ENCODE peak calls at places on chromosomes 13 and 19, in six cellular contexts. One of them, this sample, is unnamed.

GRCh38 chr13:91722267-91722884 is 324.0 kb downstream of the GPC5 start:
- DNase-seq in hepatocyte: peak; percentile 52
- DNase-seq in tibial artery: no peak
- DNase-seq in A673: peak; percentile 48
- DNase-seq in AG04449: no peak
- DNase-seq in AG10803: no peak
- DNase-seq in this sample: no peak

GRCh38 chr19:16594131-16594586 is 21.9 kb upstream of the SLC35E1 start:
- DNase-seq in hepatocyte: no peak
- DNase-seq in tibial artery: no peak
- DNase-seq in A673: no peak
- DNase-seq in AG04449: no peak
- DNase-seq in AG10803: no peak
- DNase-seq in this sample: no peak

GRCh38 chr13:65783383-65783782 is 1446.8 kb downstream of the PCDH9 start:
- DNase-seq in hepatocyte: no peak
- DNase-seq in tibial artery: no peak
- DNase-seq in A673: no peak
- DNase-seq in AG04449: no peak
- DNase-seq in AG10803: no peak
- DNase-seq in this sample: no peak

GRCh38 chr13:50584856-50585580 is 258.5 kb downstream of the DLEU7 start:
- DNase-seq in hepatocyte: no peak
- DNase-seq in tibial artery: no peak
- DNase-seq in A673: peak; percentile 63
- DNase-seq in AG04449: no peak
- DNase-seq in AG10803: no peak
- DNase-seq in this sample: no peak

GRCh38 chr13:77213644-77214043 is 113.2 kb downstream of the MYCBP2 start:
- DNase-seq in hepatocyte: no peak
- DNase-seq in tibial artery: no peak
- DNase-seq in A673: no peak
- DNase-seq in AG04449: no peak
- DNase-seq in AG10803: no peak
- DNase-seq in this sample: no peak

GRCh38 chr19:33621811-33622504 is at the start of gene CHST8:
- DNase-seq in hepatocyte: peak; percentile 61
- DNase-seq in tibial artery: no peak
- DNase-seq in A673: peak; percentile 72
- DNase-seq in AG04449: no peak
- DNase-seq in AG10803: peak; percentile 20
- DNase-seq in this sample: no peak

GRCh38 chr19:48444129-48444932 is 1.5 kb upstream of the GRWD1 start:
- DNase-seq in hepatocyte: no peak
- DNase-seq in tibial artery: no peak
- DNase-seq in A673: no peak
- DNase-seq in AG04449: no peak
- DNase-seq in AG10803: no peak
- DNase-seq in this sample: no peak

GRCh38 chr19:38667552-38668205 is 20.2 kb downstream of the ACTN4 start:
- DNase-seq in hepatocyte: peak; percentile 63
- DNase-seq in tibial artery: no peak
- DNase-seq in A673: peak; percentile 54
- DNase-seq in AG04449: no peak
- DNase-seq in AG10803: peak; percentile 73
- DNase-seq in this sample: no peak

GRCh38 chr13:112245959-112246358 is 130.2 kb upstream of the SPACA7 start:
- DNase-seq in hepatocyte: no peak
- DNase-seq in tibial artery: no peak
- DNase-seq in A673: no peak
- DNase-seq in AG04449: no peak
- DNase-seq in AG10803: no peak
- DNase-seq in this sample: no peak

DNA sequence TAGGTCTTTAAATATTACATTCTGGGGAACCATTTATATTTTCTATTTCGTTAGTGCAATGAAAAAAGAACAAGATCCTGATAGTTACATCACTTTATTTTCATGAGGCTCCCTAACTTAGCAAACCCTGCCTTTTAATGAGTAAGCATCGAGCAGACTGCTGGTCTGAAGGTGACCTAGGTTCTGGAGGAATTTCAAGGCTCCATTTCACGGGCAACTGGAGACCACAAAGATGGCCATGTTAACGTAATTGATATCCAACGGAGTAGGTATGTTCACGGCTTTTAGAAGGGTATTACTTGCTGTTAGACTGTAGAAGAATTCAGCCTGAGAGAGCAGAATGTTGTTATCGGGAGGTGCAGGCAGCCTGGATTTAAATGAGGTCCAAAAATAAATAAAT is 1597.6 kb downstream of the EFNB2 start:
- DNase-seq in hepatocyte: no peak
- DNase-seq in tibial artery: no peak
- DNase-seq in A673: no peak
- DNase-seq in AG04449: no peak
- DNase-seq in AG10803: no peak
- DNase-seq in this sample: no peak
- TF ChIP-seq CTCF in hepatocyte: no peak
- TF ChIP-seq CTCF in tibial artery: no peak
- TF ChIP-seq CTCF in A673: no peak
- TF ChIP-seq CTCF in AG04449: no peak
- TF ChIP-seq CTCF in AG10803: no peak
- TF ChIP-seq CTCF in this sample: no peak

GRCh38 chr19:43640424-43640757 is 741 bp upstream of the CADM4 start:
- DNase-seq in hepatocyte: no peak
- DNase-seq in tibial artery: no peak
- DNase-seq in A673: no peak
- DNase-seq in AG04449: no peak
- DNase-seq in AG10803: no peak
- DNase-seq in this sample: no peak
- H3K4me3 ChIP-seq in hepatocyte: no peak overlapping the region
- H3K4me3 ChIP-seq in tibial artery: peak overlapping the region; percentile 50
- H3K4me3 ChIP-seq in A673: peak overlapping the region; percentile 67
- H3K4me3 ChIP-seq in AG04449: peak overlapping the region; percentile 58
- H3K4me3 ChIP-seq in AG10803: peak overlapping the region; percentile 59
- H3K4me3 ChIP-seq in this sample: peak overlapping the region; percentile 41

GRCh38 chr19:6313398-6313969 is 19.9 kb downstream of the ACER1 start:
- DNase-seq in hepatocyte: no peak
- DNase-seq in tibial artery: no peak
- DNase-seq in A673: no peak
- DNase-seq in AG04449: no peak
- DNase-seq in AG10803: no peak
- DNase-seq in this sample: no peak

GRCh38 chr19:6312018-6312417 is 21.4 kb downstream of the ACER1 start:
- DNase-seq in hepatocyte: no peak
- DNase-seq in tibial artery: no peak
- DNase-seq in A673: no peak
- DNase-seq in AG04449: no peak
- DNase-seq in AG10803: no peak
- DNase-seq in this sample: no peak
- TF ChIP-seq CTCF in hepatocyte: no peak
- TF ChIP-seq CTCF in tibial artery: no peak
- TF ChIP-seq CTCF in A673: no peak
- TF ChIP-seq CTCF in AG04449: no peak
- TF ChIP-seq CTCF in AG10803: no peak
- TF ChIP-seq CTCF in this sample: peak; percentile 7

GRCh38 chr13:69044629-69045028 is 1063.0 kb upstream of the ATXN8OS start:
- DNase-seq in hepatocyte: no peak
- DNase-seq in tibial artery: no peak
- DNase-seq in A673: no peak
- DNase-seq in AG04449: no peak
- DNase-seq in AG10803: no peak
- DNase-seq in this sample: no peak
- H3K4me3 ChIP-seq in hepatocyte: no peak overlapping the region
- H3K4me3 ChIP-seq in tibial artery: no peak overlapping the region
- H3K4me3 ChIP-seq in A673: no peak overlapping the region
- H3K4me3 ChIP-seq in AG04449: no peak overlapping the region
- H3K4me3 ChIP-seq in AG10803: no peak overlapping the region
- H3K4me3 ChIP-seq in this sample: no peak overlapping the region

GRCh38 chr19:49912965-49913685 is 15.9 kb upstream of the ATF5 start:
- DNase-seq in hepatocyte: peak; percentile 59
- DNase-seq in tibial artery: no peak
- DNase-seq in A673: no peak
- DNase-seq in AG04449: no peak
- DNase-seq in AG10803: no peak
- DNase-seq in this sample: no peak
- TF ChIP-seq CTCF in hepatocyte: peak; percentile 29
- TF ChIP-seq CTCF in tibial artery: no peak
- TF ChIP-seq CTCF in A673: peak; percentile 50
- TF ChIP-seq CTCF in AG04449: no peak
- TF ChIP-seq CTCF in AG10803: no peak
- TF ChIP-seq CTCF in this sample: no peak

DNA sequence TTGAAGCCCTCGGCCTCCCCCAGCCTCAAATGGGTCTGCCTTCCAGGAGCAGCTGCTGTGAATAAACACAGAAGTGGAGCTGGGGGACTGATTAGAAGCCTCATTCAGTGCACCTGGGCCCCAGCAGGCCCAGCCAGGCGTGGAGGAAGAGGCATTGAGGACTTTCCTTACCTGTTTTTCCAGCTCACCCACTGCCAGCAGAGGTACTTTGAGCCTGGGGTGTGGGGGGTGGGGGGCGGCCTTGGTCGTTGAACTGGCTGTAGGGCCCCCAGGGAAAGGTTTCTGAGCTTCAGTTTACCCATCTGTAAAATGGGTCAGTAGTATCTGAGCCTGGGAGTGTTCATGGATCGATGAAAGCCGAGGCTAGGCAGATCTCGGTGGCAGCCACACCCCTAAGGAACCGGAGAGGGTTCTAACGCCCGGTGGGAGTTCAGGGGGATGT is 1.5 kb downstream of the CERS4 start:
- DNase-seq in hepatocyte: peak; percentile 32
- DNase-seq in tibial artery: no peak
- DNase-seq in A673: no peak
- DNase-seq in AG04449: no peak
- DNase-seq in AG10803: no peak
- DNase-seq in this sample: no peak
- H3K4me3 ChIP-seq in hepatocyte: peak overlapping the region; percentile 89
- H3K4me3 ChIP-seq in tibial artery: no peak overlapping the region
- H3K4me3 ChIP-seq in A673: no peak overlapping the region
- H3K4me3 ChIP-seq in AG04449: no peak overlapping the region
- H3K4me3 ChIP-seq in AG10803: no peak overlapping the region
- H3K4me3 ChIP-seq in this sample: no peak overlapping the region

GRCh38 chr19:36973021-36973843 is 57.1 kb downstream of the ZNF568 start:
- DNase-seq in hepatocyte: no peak
- DNase-seq in tibial artery: peak; percentile 91
- DNase-seq in A673: peak; percentile 43
- DNase-seq in AG04449: no peak
- DNase-seq in AG10803: peak; percentile 69
- DNase-seq in this sample: peak; percentile 2
- TF ChIP-seq CTCF in hepatocyte: no peak
- TF ChIP-seq CTCF in tibial artery: peak; percentile 87
- TF ChIP-seq CTCF in A673: peak; percentile 53
- TF ChIP-seq CTCF in AG04449: peak; percentile 91
- TF ChIP-seq CTCF in AG10803: peak; percentile 72
- TF ChIP-seq CTCF in this sample: peak; percentile 61

GRCh38 chr13:41017744-41018582 is 1.2 kb downstream of the ELF1 start:
- DNase-seq in hepatocyte: no peak
- DNase-seq in tibial artery: no peak
- DNase-seq in A673: no peak
- DNase-seq in AG04449: no peak
- DNase-seq in AG10803: no peak
- DNase-seq in this sample: no peak
- H3K4me3 ChIP-seq in hepatocyte: peak overlapping the region; percentile 35
- H3K4me3 ChIP-seq in tibial artery: peak overlapping the region; percentile 15
- H3K4me3 ChIP-seq in A673: no peak overlapping the region
- H3K4me3 ChIP-seq in AG04449: no peak overlapping the region
- H3K4me3 ChIP-seq in AG10803: no peak overlapping the region
- H3K4me3 ChIP-seq in this sample: peak overlapping the region; percentile 39

DNA sequence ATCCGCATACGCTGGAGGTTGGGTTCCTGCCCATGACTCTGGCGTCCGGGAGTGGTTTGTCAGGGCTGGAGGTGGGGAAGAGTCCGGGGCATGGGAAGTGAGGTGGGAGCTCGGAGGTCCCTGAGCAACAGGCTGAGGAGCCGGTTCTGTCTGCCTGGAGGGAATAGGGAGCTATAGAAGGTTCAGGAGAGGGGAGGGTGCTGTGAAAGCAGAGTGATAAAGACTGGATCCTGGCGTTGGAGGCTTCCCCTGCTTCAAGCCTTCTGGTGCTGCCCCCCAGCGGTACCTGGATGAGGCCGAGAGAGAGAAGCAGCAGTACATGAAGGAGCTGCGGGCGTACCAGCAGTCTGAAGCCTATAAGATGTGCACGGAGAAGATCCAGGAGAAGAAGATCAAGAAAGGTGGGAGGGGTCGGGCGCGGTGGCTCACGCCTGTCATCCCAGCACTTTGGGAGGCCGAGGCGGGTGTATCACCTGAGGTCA is 2.6 kb downstream of the HMG20B start:
- DNase-seq in hepatocyte: no peak
- DNase-seq in tibial artery: no peak
- DNase-seq in A673: no peak
- DNase-seq in AG04449: no peak
- DNase-seq in AG10803: no peak
- DNase-seq in this sample: no peak
- TF ChIP-seq CTCF in hepatocyte: peak; percentile 22
- TF ChIP-seq CTCF in tibial artery: no peak
- TF ChIP-seq CTCF in A673: no peak
- TF ChIP-seq CTCF in AG04449: peak; percentile 20
- TF ChIP-seq CTCF in AG10803: no peak
- TF ChIP-seq CTCF in this sample: peak; percentile 34

This sample was measured in HFF-Myc.